ENCODE peak calls at places on chromosomes 1 and 21, in six cellular contexts. A, N, O, Q, X and H are unnamed samples.

GRCh38 chr21:34022557-34023335 is 50.6 kb upstream of the MRPS6 start:
- DNase-seq in X (peak; percentile 10), N (no peak), A (no peak), Q (no peak), O (no peak), H (peak; percentile 15)

GRCh38 chr1:34884961-34885360 is 25.4 kb upstream of the SMIM12 start:
- DNase-seq in O (no peak), N (no peak), A (no peak), X (no peak), Q (no peak), H (no peak)

GRCh38 chr1:35931424-35932157 is 686 bp downstream of the AGO3 start:
- DNase-seq in N (peak; percentile 44), X (no peak), O (peak; percentile 20), A (no peak), Q (no peak), H (no peak)

GRCh38 chr21:42321845-42322244 is 6.6 kb upstream of the TFF3 start:
- DNase-seq in X (no peak), A (no peak), Q (no peak), O (no peak), N (no peak), H (no peak)

GRCh38 chr1:188489336-188490112 is 1660.8 kb downstream of the PLA2G4A start:
- DNase-seq in X (no peak), O (peak; percentile 81), Q (no peak), A (no peak), N (no peak), H (no peak)

GRCh38 chr1:53369034-53369750 is 41.3 kb upstream of the LRP8 start:
- DNase-seq in N (peak; percentile 4), X (no peak), Q (no peak), A (peak; percentile 2), O (no peak), H (no peak)

GRCh38 chr1:235018161-235018560 is 110.5 kb downstream of the TOMM20 start:
- DNase-seq in X (no peak), N (no peak), Q (peak; percentile 95), A (no peak), O (peak; percentile 99), H (peak; percentile 99)

GRCh38 chr1:229843627-229844238 is 217.7 kb downstream of the URB2 start:
- DNase-seq in X (no peak), O (peak; percentile 19), A (peak; percentile 72), Q (no peak), N (peak; percentile 37), H (no peak)

GRCh38 chr1:163824006-163824405 is 502.3 kb downstream of the NUF2 start:
- DNase-seq in A (peak; percentile 40), Q (peak; percentile 89), O (peak; percentile 75), N (peak; percentile 9), X (no peak), H (peak; percentile 97)

GRCh38 chr1:77825356-77825709 is 45.9 kb downstream of the MIGA1 start:
- DNase-seq in O (peak; percentile 64), X (no peak), N (no peak), A (no peak), Q (no peak), H (peak; percentile 83)